ENCODE peak calls at places on chromosomes 2 and 18, in four cellular contexts. D, Y, I and W are unnamed samples.

GRCh38 chr18:43882358-43882757 is 605.1 kb upstream of the SYT4 start:
- DNase-seq in D (no peak), Y (no peak), I (no peak), W (peak; percentile 54)

GRCh38 chr2:25309402-25309801 is 32.3 kb downstream of the DNMT3A start:
- DNase-seq in I (peak; percentile 73), Y (peak; percentile 33), D (no peak), W (peak; percentile 58)

GRCh38 chr18:54880706-54881105 is 52.4 kb downstream of the RAB27B start:
- DNase-seq in Y (peak; percentile 49), I (no peak), D (no peak), W (no peak)

GRCh38 chr2:171272039-171272438 is 111.3 kb upstream of the TLK1 start:
- DNase-seq in Y (no peak), I (peak; percentile 24), D (no peak), W (no peak)

GRCh38 chr18:22141211-22141610 is 28.2 kb upstream of the GATA6 start:
- DNase-seq in Y (no peak), D (no peak), I (no peak), W (no peak)

GRCh38 chr2:48313036-48313877 is 216.7 kb upstream of the STON1 start:
- DNase-seq in D (peak; percentile 49), I (no peak), Y (peak; percentile 6), W (no peak)

GRCh38 chr2:232345251-232345650 is 33.3 kb upstream of the ALPP start:
- DNase-seq in D (no peak), Y (no peak), I (no peak), W (peak; percentile 37)

GRCh38 chr2:31253344-31254155 is 19.6 kb downstream of the EHD3 start:
- DNase-seq in D (no peak), I (no peak), Y (peak; percentile 24), W (no peak)

GRCh38 chr2:158011055-158011771 is 90.5 kb upstream of the UPP2 start:
- DNase-seq in D (no peak), I (no peak), Y (no peak), W (no peak)

GRCh38 chr2:36369711-36370110 is 14.1 kb downstream of the CRIM1 start:
- DNase-seq in D (no peak), Y (no peak), I (no peak), W (no peak)

GRCh38 chr2:36368438-36368837 is 12.9 kb downstream of the CRIM1 start:
- DNase-seq in D (no peak), Y (no peak), I (no peak), W (no peak)

GRCh38 chr2:36367497-36368353 is 12.1 kb downstream of the CRIM1 start:
- DNase-seq in D (no peak), Y (peak; percentile 60), I (no peak), W (no peak)

GRCh38 chr2:36369163-36369562 is 13.6 kb downstream of the CRIM1 start:
- DNase-seq in D (no peak), I (no peak), Y (no peak), W (no peak)

DNA sequence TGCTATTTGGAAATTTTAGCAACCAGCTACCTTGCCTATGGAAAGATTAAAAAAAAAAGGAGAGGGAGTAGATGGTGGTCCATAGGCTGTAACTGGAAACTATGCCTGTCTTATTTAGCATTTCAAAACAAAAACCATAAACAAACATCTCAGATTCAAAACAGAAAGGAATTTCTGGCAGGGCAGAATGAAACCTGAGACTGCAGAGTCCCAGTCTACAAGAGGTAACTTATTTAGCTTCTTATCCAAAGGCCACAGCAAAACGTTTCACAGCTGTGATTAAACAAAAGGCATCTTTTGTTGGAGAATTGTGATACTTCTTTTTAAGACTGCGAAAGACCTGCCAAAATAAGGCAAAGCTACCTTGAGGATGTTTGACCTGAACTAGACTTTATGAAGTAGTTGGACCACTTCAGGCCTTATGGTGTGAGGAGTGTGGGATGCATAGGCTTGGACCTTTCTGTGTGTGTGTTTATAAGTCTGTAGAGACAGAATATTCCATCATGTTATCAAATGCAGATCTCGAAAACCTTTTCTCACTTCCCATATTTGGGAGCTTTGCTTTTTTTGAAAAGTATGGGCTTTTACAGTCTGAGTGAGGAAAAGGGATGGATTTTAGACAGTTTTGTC is 11.0 kb downstream of the CRIM1 start:
- DNase-seq in I (no peak), D (no peak), Y (no peak), W (no peak)
- H3K4me1 ChIP-seq in I (peaks cover 36% of the 10 kb centered on the region), D (no peaks in the 10 kb centered on the region), Y (peaks cover 31% of the 10 kb centered on the region), W (peaks cover 98% of the 10 kb centered on the region)

DNA sequence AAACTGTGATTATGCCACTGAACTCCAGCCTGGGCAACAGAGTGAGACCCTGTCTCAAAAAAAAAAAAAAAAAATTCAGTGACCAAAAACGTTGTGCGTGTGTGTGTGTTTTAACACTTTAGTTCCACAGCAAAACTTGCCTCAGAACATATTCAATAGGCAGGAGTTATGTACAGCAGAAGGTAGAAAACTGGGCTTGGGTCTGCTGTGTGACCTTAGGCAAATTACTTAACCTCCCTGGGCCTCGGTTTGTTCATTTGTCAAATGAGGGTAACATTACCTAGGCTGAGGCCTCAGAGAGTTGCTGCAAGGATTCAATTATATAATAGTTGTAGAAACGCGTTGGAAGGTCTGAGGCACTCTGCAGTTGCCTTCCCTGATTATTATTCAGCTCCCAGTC is 10.3 kb upstream of the SCG2 start:
- DNase-seq in D (no peak), Y (no peak), I (no peak), W (no peak)
- H3K4me3 ChIP-seq in D (no peak overlapping the region), Y (no peak overlapping the region), I (peak overlapping the region; percentile 12), W (peak overlapping the region; percentile 54)

GRCh38 chr2:167318581-167318980 is 430.3 kb downstream of the XIRP2 start:
- DNase-seq in Y (no peak), D (no peak), I (no peak), W (no peak)
- H3K4me1 ChIP-seq in Y (no peaks in the 10 kb centered on the region), D (no peaks in the 10 kb centered on the region), I (no peaks in the 10 kb centered on the region), W (no peaks in the 10 kb centered on the region)

GRCh38 chr2:121063471-121063870 is 221.5 kb downstream of the TFCP2L1 start:
- DNase-seq in I (no peak), D (no peak), Y (no peak), W (no peak)

GRCh38 chr2:121059651-121060649 is 225.1 kb downstream of the TFCP2L1 start:
- DNase-seq in Y (no peak), D (no peak), I (no peak), W (no peak)

GRCh38 chr2:121061633-121062032 is 223.4 kb downstream of the TFCP2L1 start:
- DNase-seq in I (no peak), D (no peak), Y (no peak), W (no peak)

GRCh38 chr2:121065239-121065638 is 219.8 kb downstream of the TFCP2L1 start:
- DNase-seq in I (no peak), Y (no peak), D (no peak), W (no peak)

DNA sequence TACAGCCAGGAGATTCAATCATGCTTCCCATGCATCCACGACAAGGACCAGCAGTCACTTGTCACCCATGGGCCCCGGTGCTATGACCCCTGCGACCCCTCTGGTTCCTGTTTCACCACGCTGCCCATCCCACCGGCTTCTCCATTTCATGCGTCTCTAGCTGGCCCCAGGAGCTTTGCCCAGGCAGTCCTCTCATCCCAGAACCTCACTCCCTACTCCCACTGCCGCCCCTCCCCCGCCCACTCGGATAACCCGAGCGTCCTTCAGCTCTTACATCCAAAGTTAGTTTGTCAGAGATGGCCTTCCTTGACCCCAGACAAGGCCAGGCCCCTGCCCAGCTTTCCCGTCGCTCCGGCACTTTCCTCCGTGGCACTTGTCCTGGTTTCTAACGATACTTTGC is 222.5 kb downstream of the TFCP2L1 start:
- DNase-seq in Y (no peak), I (no peak), D (no peak), W (no peak)
- H3K4me3 ChIP-seq in Y (no peak overlapping the region), I (no peak overlapping the region), D (no peak overlapping the region), W (no peak overlapping the region)

GRCh38 chr2:238940806-238941205 is 92.9 kb downstream of the TWIST2 start:
- DNase-seq in I (no peak), Y (no peak), D (no peak), W (no peak)

GRCh38 chr2:238942080-238942761 is 94.3 kb downstream of the TWIST2 start:
- DNase-seq in Y (no peak), D (no peak), I (no peak), W (no peak)

GRCh38 chr2:238945433-238946150 is 97.7 kb downstream of the TWIST2 start:
- DNase-seq in I (peak; percentile 16), D (no peak), Y (peak; percentile 15), W (peak; percentile 61)

GRCh38 chr2:238941262-238941792 is 93.4 kb downstream of the TWIST2 start:
- DNase-seq in I (no peak), D (no peak), Y (no peak), W (no peak)

GRCh38 chr2:238942941-238943715 is 95.2 kb downstream of the TWIST2 start:
- DNase-seq in D (no peak), Y (no peak), I (no peak), W (no peak)
- H3K4me1 ChIP-seq in D (no peaks in the 10 kb centered on the region), Y (no peaks in the 10 kb centered on the region), I (peaks cover under 1% of the 10 kb centered on the region), W (no peaks in the 10 kb centered on the region)

DNA sequence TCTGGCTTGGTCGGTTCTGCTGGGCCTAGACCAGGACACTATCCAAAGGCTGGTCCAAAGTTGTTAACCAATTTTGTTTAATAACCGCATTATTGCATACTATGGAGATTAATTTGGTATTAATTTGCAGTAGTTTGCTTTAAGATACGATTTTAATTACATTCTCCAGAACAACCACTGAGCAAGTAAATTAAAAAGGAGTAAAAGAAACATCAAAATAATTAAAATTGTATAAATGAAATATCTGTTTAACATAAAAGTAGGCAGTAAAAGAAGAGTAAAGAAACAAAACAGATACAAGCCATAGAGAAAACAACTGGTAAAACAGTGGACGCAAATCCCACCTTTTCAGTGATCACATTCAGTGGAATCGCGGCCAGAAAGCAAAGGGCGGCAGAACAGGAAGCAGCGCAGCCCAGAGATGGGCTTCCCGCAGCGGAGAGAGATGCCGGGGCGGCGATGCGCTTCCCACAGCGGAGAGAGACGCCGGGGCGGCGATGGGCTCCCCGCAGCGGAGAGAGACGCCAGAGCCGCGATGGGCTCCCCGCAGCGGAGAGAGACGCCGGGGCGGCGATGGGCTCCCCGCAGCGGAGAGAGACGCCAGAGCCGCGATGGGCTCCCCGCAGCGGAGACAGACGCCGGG is 176.8 kb downstream of the RTP5 start:
- DNase-seq in D (no peak), I (no peak), Y (no peak), W (peak; percentile 29)
- H3K4me3 ChIP-seq in D (no peak overlapping the region), I (peak overlapping the region; percentile 24), Y (no peak overlapping the region), W (no peak overlapping the region)